ENCODE peak calls at places on chromosomes 6 and 20, in five cellular contexts. F is neuronal stem cell, U is progenitor cell of endocrine pancreas, X is NCI-H2081, H is T-helper 17 cell. G is an unnamed sample.
A peak's percentile ranks its signal among the peaks of the same experiment; 100 is the strongest.

GRCh38 chr6:128950864-128951263 is 67.9 kb downstream of the LAMA2 start:
- DNase-seq in F (no peak), X (no peak), H (no peak), U (no peak), G (no peak)

GRCh38 chr6:170102038-170102437 is 188.8 kb downstream of the DLL1 start:
- DNase-seq in F (no peak), H (no peak), X (no peak), U (no peak), G (peak; percentile 14)

GRCh38 chr6:107179004-107179403 is 63.7 kb upstream of the BEND3 start:
- DNase-seq in X (no peak), U (no peak), F (no peak), H (no peak), G (no peak)

GRCh38 chr6:157984165-157984564 is 2.5 kb downstream of the SYNJ2 start:
- DNase-seq in X (no peak), H (no peak), U (no peak), F (no peak), G (no peak)

GRCh38 chr6:119129968-119130484 is 51.6 kb upstream of the FAM184A start:
- DNase-seq in X (no peak), U (no peak), H (no peak), F (no peak), G (no peak)

GRCh38 chr6:46736913-46737312 is 1.7 kb upstream of the PLA2G7 start:
- DNase-seq in U (no peak), X (no peak), H (no peak), F (no peak), G (no peak)

GRCh38 chr6:37259191-37259590 is 1.2 kb upstream of the TMEM217 start:
- DNase-seq in X (no peak), H (no peak), F (no peak), U (no peak), G (no peak)

GRCh38 chr20:33415948-33416347 is 14.6 kb upstream of the CDK5RAP1 start:
- DNase-seq in F (peak; percentile 4), X (peak; percentile 57), U (no peak), H (no peak), G (no peak)

GRCh38 chr6:134041093-134041492 is 11.3 kb downstream of the SLC2A12 start:
- DNase-seq in X (peak; percentile 7), F (no peak), U (no peak), H (no peak), G (no peak)

GRCh38 chr6:8029243-8029870 is 34.8 kb downstream of the BLOC1S5 start:
- DNase-seq in X (no peak), H (no peak), U (no peak), F (no peak), G (no peak)

G was measured in immature natural killer cell.